ENCODE peak calls at places on chromosome 13, in five cellular contexts. One of them, this sample, is unnamed.

GRCh38 chr13:55403887-55404487 is 1736.7 kb upstream of the PRR20A start:
- DNase-seq in NCI-H2081: no peak
- DNase-seq in D341Med: no peak
- DNase-seq in OCI-M1: no peak
- DNase-seq in HuH-7: no peak
- DNase-seq in this sample: no peak

GRCh38 chr13:80239571-80240255 is 101.2 kb downstream of the SPRY2 start:
- DNase-seq in NCI-H2081: no peak
- DNase-seq in D341Med: no peak
- DNase-seq in OCI-M1: no peak
- DNase-seq in HuH-7: no peak
- DNase-seq in this sample: no peak

GRCh38 chr13:50626031-50626643 is 217.4 kb downstream of the DLEU7 start:
- DNase-seq in NCI-H2081: no peak
- DNase-seq in D341Med: no peak
- DNase-seq in OCI-M1: peak; percentile 92
- DNase-seq in HuH-7: no peak
- DNase-seq in this sample: peak; percentile 18

GRCh38 chr13:93805736-93806135 is 579.1 kb downstream of the GPC6 start:
- DNase-seq in NCI-H2081: no peak
- DNase-seq in D341Med: peak; percentile 37
- DNase-seq in OCI-M1: no peak
- DNase-seq in HuH-7: no peak
- DNase-seq in this sample: no peak

GRCh38 chr13:74135306-74136088 is 1.3 kb upstream of the KLF12 start:
- DNase-seq in NCI-H2081: peak; percentile 50
- DNase-seq in D341Med: peak; percentile 78
- DNase-seq in OCI-M1: peak; percentile 80
- DNase-seq in HuH-7: peak; percentile 64
- DNase-seq in this sample: no peak

GRCh38 chr13:81171065-81171647 is 830.2 kb upstream of the SPRY2 start:
- DNase-seq in NCI-H2081: peak; percentile 49
- DNase-seq in D341Med: peak; percentile 19
- DNase-seq in OCI-M1: peak; percentile 69
- DNase-seq in HuH-7: no peak
- DNase-seq in this sample: no peak

GRCh38 chr13:63853816-63854215 is 2438.2 kb upstream of the PCDH20 start:
- DNase-seq in NCI-H2081: no peak
- DNase-seq in D341Med: no peak
- DNase-seq in OCI-M1: no peak
- DNase-seq in HuH-7: no peak
- DNase-seq in this sample: no peak

GRCh38 chr13:91647361-91647970 is 249.0 kb downstream of the GPC5 start:
- DNase-seq in NCI-H2081: peak; percentile 2
- DNase-seq in D341Med: peak; percentile 71
- DNase-seq in OCI-M1: peak; percentile 56
- DNase-seq in HuH-7: no peak
- DNase-seq in this sample: no peak

GRCh38 chr13:103101902-103102301 is 35.7 kb upstream of the SLC10A2 start:
- DNase-seq in NCI-H2081: no peak
- DNase-seq in D341Med: no peak
- DNase-seq in OCI-M1: peak; percentile 82
- DNase-seq in HuH-7: no peak
- DNase-seq in this sample: no peak

GRCh38 chr13:65965496-65965895 is 1264.6 kb downstream of the PCDH9 start:
- DNase-seq in NCI-H2081: no peak
- DNase-seq in D341Med: no peak
- DNase-seq in OCI-M1: no peak
- DNase-seq in HuH-7: no peak
- DNase-seq in this sample: no peak

GRCh38 chr13:101127741-101128353 is 288.5 kb downstream of the NALCN start:
- DNase-seq in NCI-H2081: peak; percentile 70
- DNase-seq in D341Med: peak; percentile 45
- DNase-seq in OCI-M1: peak; percentile 69
- DNase-seq in HuH-7: peak; percentile 9
- DNase-seq in this sample: no peak

GRCh38 chr13:100564444-100565223 is 24.0 kb downstream of the GGACT start:
- DNase-seq in NCI-H2081: peak; percentile 43
- DNase-seq in D341Med: no peak
- DNase-seq in OCI-M1: no peak
- DNase-seq in HuH-7: no peak
- DNase-seq in this sample: no peak

GRCh38 chr13:43269037-43269476 is 245.7 kb downstream of the DNAJC15 start:
- DNase-seq in NCI-H2081: peak; percentile 35
- DNase-seq in D341Med: no peak
- DNase-seq in OCI-M1: no peak
- DNase-seq in HuH-7: peak; percentile 4
- DNase-seq in this sample: peak; percentile 84

GRCh38 chr13:39597828-39598227 is 5.2 kb downstream of the LHFPL6 start:
- DNase-seq in NCI-H2081: no peak
- DNase-seq in D341Med: no peak
- DNase-seq in OCI-M1: no peak
- DNase-seq in HuH-7: no peak
- DNase-seq in this sample: no peak

GRCh38 chr13:42039946-42040729 is 8.3 kb upstream of the DGKH start:
- DNase-seq in NCI-H2081: peak; percentile 76
- DNase-seq in D341Med: peak; percentile 94
- DNase-seq in OCI-M1: peak; percentile 68
- DNase-seq in HuH-7: peak; percentile 92
- DNase-seq in this sample: no peak

GRCh38 chr13:48233886-48234488 is 981 bp downstream of the ITM2B start:
- DNase-seq in NCI-H2081: no peak
- DNase-seq in D341Med: no peak
- DNase-seq in OCI-M1: no peak
- DNase-seq in HuH-7: no peak
- DNase-seq in this sample: no peak

GRCh38 chr13:41107584-41108014 is 25.0 kb downstream of the KBTBD6 start:
- DNase-seq in NCI-H2081: no peak
- DNase-seq in D341Med: no peak
- DNase-seq in OCI-M1: no peak
- DNase-seq in HuH-7: no peak
- DNase-seq in this sample: no peak